ENCODE peak calls at places on chromosomes 2 and 18, in six cellular contexts. One of them, this sample, is unnamed.

GRCh38 chr2:84652430-84652829 is 136.1 kb downstream of the DNAH6 start:
- DNase-seq in heart left ventricle: no peak
- DNase-seq in body of pancreas: no peak
- DNase-seq in esophagus squamous epithelium: no peak
- DNase-seq in uterus: no peak
- DNase-seq in transverse colon: no peak
- DNase-seq in this sample: no peak

GRCh38 chr2:42925742-42926437 is 133.5 kb upstream of the HAAO start:
- DNase-seq in heart left ventricle: no peak
- DNase-seq in body of pancreas: peak
- DNase-seq in esophagus squamous epithelium: no peak
- DNase-seq in transverse colon: no peak
- DNase-seq in uterus: no peak
- DNase-seq in this sample: no peak

GRCh38 chr2:178865537-178865936 is 58.3 kb upstream of the TTN start:
- DNase-seq in uterus: no peak
- DNase-seq in body of pancreas: peak
- DNase-seq in heart left ventricle: no peak
- DNase-seq in esophagus squamous epithelium: no peak
- DNase-seq in transverse colon: no peak
- DNase-seq in this sample: no peak

GRCh38 chr2:239871481-239872435 is 153.4 kb downstream of the NDUFA10 start:
- DNase-seq in heart left ventricle: no peak
- DNase-seq in esophagus squamous epithelium: no peak
- DNase-seq in transverse colon: no peak
- DNase-seq in uterus: no peak
- DNase-seq in body of pancreas: no peak
- DNase-seq in this sample: no peak

GRCh38 chr18:43719264-43719795 is 442.0 kb upstream of the SYT4 start:
- DNase-seq in body of pancreas: no peak
- DNase-seq in uterus: no peak
- DNase-seq in heart left ventricle: no peak
- DNase-seq in transverse colon: no peak
- DNase-seq in esophagus squamous epithelium: no peak
- DNase-seq in this sample: no peak

GRCh38 chr2:79982445-79982844 is 322.1 kb downstream of the LRRTM1 start:
- DNase-seq in esophagus squamous epithelium: no peak
- DNase-seq in transverse colon: peak
- DNase-seq in body of pancreas: no peak
- DNase-seq in heart left ventricle: no peak
- DNase-seq in uterus: no peak
- DNase-seq in this sample: no peak

GRCh38 chr2:186984481-186984880 is 135.5 kb upstream of the ZSWIM2 start:
- DNase-seq in uterus: no peak
- DNase-seq in esophagus squamous epithelium: no peak
- DNase-seq in transverse colon: no peak
- DNase-seq in body of pancreas: no peak
- DNase-seq in heart left ventricle: no peak
- DNase-seq in this sample: no peak

GRCh38 chr2:24881158-24881557 is 38.9 kb downstream of the ADCY3 start:
- DNase-seq in transverse colon: no peak
- DNase-seq in heart left ventricle: no peak
- DNase-seq in uterus: no peak
- DNase-seq in esophagus squamous epithelium: no peak
- DNase-seq in body of pancreas: no peak
- DNase-seq in this sample: no peak

GRCh38 chr2:74554821-74555531 is 456 bp downstream of the DOK1 start:
- DNase-seq in uterus: peak
- DNase-seq in transverse colon: peak
- DNase-seq in body of pancreas: peak
- DNase-seq in heart left ventricle: peak
- DNase-seq in esophagus squamous epithelium: no peak
- DNase-seq in this sample: no peak

GRCh38 chr18:76547306-76547705 is 52.3 kb upstream of the ZNF516 start:
- DNase-seq in heart left ventricle: no peak
- DNase-seq in transverse colon: no peak
- DNase-seq in uterus: no peak
- DNase-seq in body of pancreas: no peak
- DNase-seq in esophagus squamous epithelium: no peak
- DNase-seq in this sample: no peak

GRCh38 chr2:119545076-119545475 is 827 bp downstream of the CFAP221 start:
- DNase-seq in uterus: no peak
- DNase-seq in body of pancreas: no peak
- DNase-seq in transverse colon: no peak
- DNase-seq in heart left ventricle: no peak
- DNase-seq in esophagus squamous epithelium: no peak
- DNase-seq in this sample: no peak

GRCh38 chr18:54742654-54743053 is 85.6 kb upstream of the RAB27B start:
- DNase-seq in esophagus squamous epithelium: no peak
- DNase-seq in transverse colon: peak
- DNase-seq in uterus: peak
- DNase-seq in heart left ventricle: peak
- DNase-seq in body of pancreas: peak
- DNase-seq in this sample: peak

GRCh38 chr2:237190958-237191692 is 105.4 kb downstream of the COPS8 start:
- DNase-seq in body of pancreas: no peak
- DNase-seq in esophagus squamous epithelium: no peak
- DNase-seq in uterus: peak
- DNase-seq in transverse colon: no peak
- DNase-seq in heart left ventricle: peak
- DNase-seq in this sample: no peak

GRCh38 chr2:68936889-68937288 is 15.8 kb downstream of the GKN2 start:
- DNase-seq in body of pancreas: no peak
- DNase-seq in transverse colon: no peak
- DNase-seq in uterus: no peak
- DNase-seq in esophagus squamous epithelium: no peak
- DNase-seq in heart left ventricle: no peak
- DNase-seq in this sample: no peak

GRCh38 chr2:53342248-53342647 is 425.4 kb upstream of the CHAC2 start:
- DNase-seq in esophagus squamous epithelium: no peak
- DNase-seq in heart left ventricle: no peak
- DNase-seq in transverse colon: no peak
- DNase-seq in uterus: no peak
- DNase-seq in body of pancreas: no peak
- DNase-seq in this sample: no peak

GRCh38 chr2:204329532-204329931 is 215.7 kb upstream of the PARD3B start:
- DNase-seq in body of pancreas: no peak
- DNase-seq in heart left ventricle: no peak
- DNase-seq in esophagus squamous epithelium: no peak
- DNase-seq in transverse colon: no peak
- DNase-seq in uterus: no peak
- DNase-seq in this sample: no peak

GRCh38 chr2:237865623-237866041 is 6.2 kb downstream of the RAMP1 start:
- DNase-seq in body of pancreas: no peak
- DNase-seq in uterus: no peak
- DNase-seq in transverse colon: no peak
- DNase-seq in heart left ventricle: no peak
- DNase-seq in esophagus squamous epithelium: no peak
- DNase-seq in this sample: no peak

GRCh38 chr18:41378628-41379027 is 576.4 kb upstream of the PIK3C3 start:
- DNase-seq in uterus: no peak
- DNase-seq in esophagus squamous epithelium: no peak
- DNase-seq in transverse colon: no peak
- DNase-seq in heart left ventricle: no peak
- DNase-seq in body of pancreas: no peak
- DNase-seq in this sample: no peak

GRCh38 chr2:216603010-216603883 is 30.0 kb upstream of the IGFBP2 start:
- DNase-seq in transverse colon: no peak
- DNase-seq in heart left ventricle: no peak
- DNase-seq in uterus: no peak
- DNase-seq in body of pancreas: peak
- DNase-seq in esophagus squamous epithelium: no peak
- DNase-seq in this sample: no peak

GRCh38 chr2:121505005-121505404 is 25.7 kb upstream of the RNU4ATAC start:
- DNase-seq in heart left ventricle: no peak
- DNase-seq in transverse colon: no peak
- DNase-seq in esophagus squamous epithelium: no peak
- DNase-seq in body of pancreas: no peak
- DNase-seq in uterus: no peak
- DNase-seq in this sample: peak

GRCh38 chr2:65292095-65292378 is 64.4 kb downstream of the ACTR2 start:
- DNase-seq in esophagus squamous epithelium: no peak
- DNase-seq in body of pancreas: no peak
- DNase-seq in transverse colon: peak
- DNase-seq in heart left ventricle: no peak
- DNase-seq in uterus: no peak
- DNase-seq in this sample: no peak

GRCh38 chr2:234747032-234747431 is 204.8 kb upstream of the SH3BP4 start:
- DNase-seq in esophagus squamous epithelium: no peak
- DNase-seq in uterus: no peak
- DNase-seq in body of pancreas: no peak
- DNase-seq in heart left ventricle: no peak
- DNase-seq in transverse colon: no peak
- DNase-seq in this sample: no peak

GRCh38 chr2:227772197-227772661 is 26.5 kb downstream of the SCYGR8 start:
- DNase-seq in transverse colon: no peak
- DNase-seq in esophagus squamous epithelium: no peak
- DNase-seq in heart left ventricle: no peak
- DNase-seq in body of pancreas: no peak
- DNase-seq in uterus: no peak
- DNase-seq in this sample: no peak

DNA sequence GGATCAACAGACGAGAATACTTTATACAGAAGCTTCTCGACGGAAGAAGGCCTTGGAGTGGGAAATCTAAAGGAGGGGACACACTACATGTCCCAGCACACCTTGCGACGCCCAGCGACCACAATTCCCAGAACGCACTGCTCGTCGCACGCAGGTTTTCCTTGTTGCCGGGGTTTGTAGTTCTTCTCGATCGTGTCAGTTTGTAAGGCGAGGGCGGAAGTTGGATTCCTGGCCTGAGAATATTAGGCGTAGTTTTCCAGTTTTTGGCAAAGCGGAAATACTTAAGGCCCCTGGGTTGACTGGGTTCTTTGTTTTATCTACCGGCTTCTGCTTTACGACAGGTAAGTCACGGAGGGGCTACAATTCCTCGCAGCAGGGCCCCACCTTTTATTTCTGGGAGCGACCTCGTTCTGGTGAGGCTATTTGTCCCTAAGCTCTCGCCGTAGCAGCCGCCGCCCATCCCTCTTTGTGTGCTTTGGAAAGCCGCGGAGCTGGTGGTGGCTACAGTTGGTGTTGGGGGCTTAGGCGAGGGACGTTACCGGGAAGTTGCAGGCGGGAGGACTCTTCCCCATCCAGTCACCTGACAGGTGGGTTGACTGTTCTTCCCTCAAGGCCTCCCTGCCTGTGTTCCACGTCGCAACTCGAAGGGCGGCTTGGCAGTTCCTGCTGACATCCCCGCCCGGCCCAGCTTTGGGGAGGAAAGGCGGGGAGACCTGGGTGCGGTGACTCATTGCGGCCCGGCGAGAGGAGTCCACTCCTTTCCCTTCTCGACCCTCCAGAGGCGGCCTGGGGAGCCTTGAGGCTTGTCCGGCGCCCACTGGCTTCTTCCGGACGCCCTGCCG is at the start of gene DYNC1I2:
- DNase-seq in uterus: peak
- DNase-seq in heart left ventricle: peak
- DNase-seq in body of pancreas: peak
- DNase-seq in transverse colon: peak
- DNase-seq in esophagus squamous epithelium: peak
- DNase-seq in this sample: peak
- TF ChIP-seq POLR2A in uterus: no peak
- TF ChIP-seq POLR2A in heart left ventricle: no peak
- TF ChIP-seq POLR2A in body of pancreas: peak
- TF ChIP-seq POLR2A in transverse colon: peak
- TF ChIP-seq POLR2A in esophagus squamous epithelium: no peak
- TF ChIP-seq POLR2A in this sample: peak

GRCh38 chr2:147026664-147027278 is 818.1 kb upstream of the ACVR2A start:
- DNase-seq in esophagus squamous epithelium: no peak
- DNase-seq in heart left ventricle: no peak
- DNase-seq in transverse colon: no peak
- DNase-seq in body of pancreas: no peak
- DNase-seq in uterus: no peak
- DNase-seq in this sample: no peak
- H3K27ac ChIP-seq in esophagus squamous epithelium: peak
- H3K27ac ChIP-seq in heart left ventricle: no peak
- H3K27ac ChIP-seq in transverse colon: no peak
- H3K27ac ChIP-seq in body of pancreas: no peak
- H3K27ac ChIP-seq in uterus: no peak
- H3K27ac ChIP-seq in this sample: no peak

GRCh38 chr2:215435809-215436704 is at the start of gene FN1:
- DNase-seq in uterus: peak
- DNase-seq in esophagus squamous epithelium: no peak
- DNase-seq in transverse colon: peak
- DNase-seq in body of pancreas: peak
- DNase-seq in heart left ventricle: peak
- DNase-seq in this sample: peak
- TF ChIP-seq POLR2A in uterus: peak
- TF ChIP-seq POLR2A in esophagus squamous epithelium: no peak
- TF ChIP-seq POLR2A in transverse colon: peak
- TF ChIP-seq POLR2A in body of pancreas: peak
- TF ChIP-seq POLR2A in heart left ventricle: peak
- TF ChIP-seq POLR2A in this sample: peak

GRCh38 chr18:31041346-31042067 is 1.0 kb downstream of the DSC3 start:
- DNase-seq in heart left ventricle: no peak
- DNase-seq in uterus: no peak
- DNase-seq in body of pancreas: peak
- DNase-seq in transverse colon: peak
- DNase-seq in esophagus squamous epithelium: no peak
- DNase-seq in this sample: no peak

GRCh38 chr18:31043709-31044108 is 1.2 kb upstream of the DSC3 start:
- DNase-seq in transverse colon: no peak
- DNase-seq in heart left ventricle: no peak
- DNase-seq in body of pancreas: no peak
- DNase-seq in esophagus squamous epithelium: no peak
- DNase-seq in uterus: no peak
- DNase-seq in this sample: no peak

GRCh38 chr18:31040982-31041345 is 1.6 kb downstream of the DSC3 start:
- DNase-seq in body of pancreas: no peak
- DNase-seq in esophagus squamous epithelium: no peak
- DNase-seq in transverse colon: no peak
- DNase-seq in heart left ventricle: no peak
- DNase-seq in uterus: no peak
- DNase-seq in this sample: no peak

GRCh38 chr18:31042068-31042390 is 513 bp downstream of the DSC3 start:
- DNase-seq in uterus: no peak
- DNase-seq in heart left ventricle: no peak
- DNase-seq in body of pancreas: no peak
- DNase-seq in transverse colon: no peak
- DNase-seq in esophagus squamous epithelium: no peak
- DNase-seq in this sample: no peak

DNA sequence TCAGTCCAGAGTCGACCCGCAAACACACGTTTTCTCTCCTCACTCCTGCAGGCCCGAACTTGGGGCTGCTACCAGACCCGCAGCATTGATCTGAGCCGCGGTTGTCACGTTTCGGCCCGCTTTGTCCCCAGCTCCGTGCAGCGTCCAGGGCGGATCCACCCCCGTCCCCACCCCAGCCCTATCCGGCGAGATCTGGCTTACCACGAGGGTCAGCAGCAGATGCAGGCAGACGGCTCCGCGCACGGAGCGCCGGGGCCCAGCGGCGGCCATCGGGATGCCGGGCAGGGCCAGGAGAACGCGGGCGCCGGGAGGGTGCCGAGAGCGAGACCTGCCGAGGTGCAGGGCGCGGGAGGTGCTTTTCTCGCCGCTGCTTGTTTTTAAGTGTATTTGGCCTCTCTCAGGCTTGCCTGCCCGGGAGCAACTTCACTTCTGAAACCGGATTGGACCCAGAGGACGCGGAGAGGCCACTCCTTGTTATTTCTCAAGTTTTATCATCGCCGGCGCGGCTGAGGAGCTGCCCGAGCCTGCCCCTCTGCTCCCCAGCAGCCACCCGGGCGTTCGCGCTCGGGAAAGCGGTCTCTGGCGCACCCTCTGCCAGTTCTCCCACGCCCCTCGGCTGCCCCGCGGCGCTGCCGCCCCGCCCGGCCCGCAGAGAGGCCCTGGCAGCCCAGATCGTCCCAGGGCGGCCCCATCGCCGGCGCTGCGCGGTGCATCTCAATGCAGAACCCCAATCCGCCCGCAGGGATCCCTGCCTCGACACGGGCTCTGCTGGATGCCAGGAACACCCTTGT is at the start of gene DSC3:
- DNase-seq in uterus: peak
- DNase-seq in transverse colon: peak
- DNase-seq in heart left ventricle: no peak
- DNase-seq in esophagus squamous epithelium: no peak
- DNase-seq in body of pancreas: peak
- DNase-seq in this sample: no peak
- H3K27ac ChIP-seq in uterus: no peak
- H3K27ac ChIP-seq in transverse colon: no peak
- H3K27ac ChIP-seq in heart left ventricle: no peak
- H3K27ac ChIP-seq in esophagus squamous epithelium: peak
- H3K27ac ChIP-seq in body of pancreas: no peak
- H3K27ac ChIP-seq in this sample: no peak

This sample was measured in gastrocnemius medialis.